ENCODE peak calls at places on chromosomes 3 and 15, in five cellular contexts. C is coronary artery; Q is CD8-positive, alpha-beta T cell; A is adrenal gland; D is psoas muscle. X is an unnamed sample.

GRCh38 chr15:36778516-36778915 is 199.1 kb downstream of the CDIN1 start:
- DNase-seq in D (no peak), C (no peak), A (no peak), Q (no peak), X (no peak)

GRCh38 chr15:28892789-28893610 is 7.2 kb downstream of the APBA2 start:
- DNase-seq in D (no peak), A (no peak), C (no peak), Q (no peak), X (no peak)

GRCh38 chr3:39879581-39879980 is 70.2 kb downstream of the MYRIP start:
- DNase-seq in A (no peak), C (no peak), D (no peak), Q (no peak), X (no peak)

GRCh38 chr15:64125978-64126377 is 25.6 kb upstream of the SNX22 start:
- DNase-seq in A (no peak), Q (no peak), C (no peak), D (no peak), X (no peak)

GRCh38 chr15:61051570-61052031 is 177.5 kb downstream of the RORA start:
- DNase-seq in C (no peak), Q (no peak), D (peak; percentile 62), A (peak; percentile 45), X (peak; percentile 56)

GRCh38 chr3:37920156-37920686 is 58.5 kb downstream of the CTDSPL start:
- DNase-seq in A (no peak), Q (no peak), C (no peak), D (no peak), X (no peak)

GRCh38 chr3:196251918-196252317 is 35.6 kb downstream of the SLC51A start:
- DNase-seq in Q (no peak), C (no peak), A (no peak), D (no peak), X (no peak)

GRCh38 chr15:79467865-79468586 is 35.9 kb downstream of the MINAR1 start:
- DNase-seq in D (no peak), A (no peak), Q (no peak), C (no peak), X (no peak)

DNA sequence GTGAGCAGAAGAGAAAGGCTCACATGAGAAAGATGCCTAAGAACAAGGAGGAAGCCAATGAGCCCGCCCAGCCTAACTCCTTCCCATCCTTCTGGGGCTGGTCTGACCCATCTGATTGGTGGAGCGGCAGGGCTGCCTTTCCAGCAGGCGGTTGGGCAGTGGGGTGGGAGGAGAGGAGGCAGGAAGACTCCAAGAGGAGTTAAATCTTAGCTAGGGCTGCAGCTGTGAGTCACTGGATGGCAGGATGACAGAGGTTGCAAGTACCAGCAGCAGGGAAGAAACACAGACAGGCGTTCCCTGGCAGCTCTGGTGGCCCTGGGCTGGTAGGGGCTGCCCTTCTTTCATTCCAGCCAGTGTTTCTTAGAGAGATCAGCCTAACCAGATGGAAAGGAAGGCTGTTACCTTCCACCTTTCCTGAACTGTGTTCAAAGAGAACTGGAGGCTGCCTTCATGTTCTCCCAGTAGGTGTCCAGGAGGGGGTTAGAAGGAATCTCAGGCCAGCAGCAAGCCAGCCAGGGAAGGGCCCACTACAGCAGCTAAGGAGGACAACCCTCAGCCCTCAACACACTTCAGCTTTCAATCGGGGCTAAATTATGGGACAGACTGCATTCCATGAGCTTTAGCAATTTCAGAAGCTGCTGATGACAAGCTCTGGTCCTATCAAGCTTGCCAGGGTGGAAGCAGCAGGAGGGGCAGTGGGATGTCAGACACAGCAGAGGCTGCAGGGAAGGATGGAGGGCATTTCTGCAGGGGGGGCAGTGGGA is 50.3 kb downstream of the CHSY1 start:
- DNase-seq in D (peak; percentile 92), A (peak; percentile 98), C (peak; percentile 97), Q (no peak), X (peak; percentile 98)
- H3K4me3 ChIP-seq in D (no peak overlapping the region), A (no peak overlapping the region), C (peak overlapping the region; percentile 54), Q (no peak overlapping the region), X (no peak overlapping the region)

GRCh38 chr3:74613566-74613965 is 893 bp downstream of the CNTN3 start:
- DNase-seq in Q (no peak), C (no peak), A (no peak), D (no peak), X (no peak)

GRCh38 chr3:74607803-74608202 is 6.7 kb downstream of the CNTN3 start:
- DNase-seq in C (no peak), A (no peak), D (no peak), Q (no peak), X (no peak)

GRCh38 chr3:74617786-74618185 is 3.3 kb upstream of the CNTN3 start:
- DNase-seq in Q (no peak), D (no peak), C (no peak), A (no peak), X (no peak)

GRCh38 chr3:74614133-74614967 is at the start of gene CNTN3:
- DNase-seq in D (peak; percentile 46), Q (no peak), C (no peak), A (no peak), X (peak; percentile 79)

GRCh38 chr3:74613060-74613459 is 1.4 kb downstream of the CNTN3 start:
- DNase-seq in D (no peak), Q (no peak), A (no peak), C (no peak), X (no peak)
- H3K4me3 ChIP-seq in D (no peak overlapping the region), Q (no peak overlapping the region), A (no peak overlapping the region), C (peak overlapping the region; percentile 65), X (peak overlapping the region; percentile 89)

GRCh38 chr15:99142562-99142961 is 37.7 kb downstream of the SYNM start:
- DNase-seq in C (no peak), Q (no peak), A (no peak), D (no peak), X (no peak)
- H3K4me3 ChIP-seq in C (no peak overlapping the region), Q (no peak overlapping the region), A (no peak overlapping the region), D (no peak overlapping the region), X (no peak overlapping the region)

GRCh38 chr15:96947830-96948229 is 617.3 kb downstream of the NR2F2 start:
- DNase-seq in A (no peak), D (no peak), Q (no peak), C (no peak), X (no peak)
- H3K4me3 ChIP-seq in A (peak overlapping the region; percentile 38), D (peak overlapping the region; percentile 34), Q (no peak overlapping the region), C (peak overlapping the region; percentile 53), X (no peak overlapping the region)

X was measured in aorta.